ENCODE peak calls at places on chromosomes 7 and 10, in four cellular contexts. P, L, W and I are unnamed samples.

GRCh38 chr10:26571655-26572054 is 125.8 kb upstream of the PDSS1 start:
- DNase-seq in L (peak; percentile 23), P (no peak), W (no peak), I (no peak)

GRCh38 chr10:34666008-34666700 is 148.9 kb downstream of the PARD3 start:
- DNase-seq in P (no peak), W (peak; percentile 45), L (no peak), I (peak; percentile 47)

GRCh38 chr7:56092789-56093531 is at the start of gene PHKG1:
- DNase-seq in P (peak; percentile 36), L (peak; percentile 33), W (peak; percentile 34), I (peak; percentile 60)

GRCh38 chr7:26376208-26376917 is 84.7 kb downstream of the SNX10 start:
- DNase-seq in W (no peak), L (peak; percentile 23), P (peak; percentile 86), I (peak; percentile 70)

GRCh38 chr10:28492093-28492492 is 40.8 kb upstream of the WAC start:
- DNase-seq in W (no peak), P (no peak), L (no peak), I (no peak)

GRCh38 chr10:52314007-52314821 is at the start of gene DKK1:
- DNase-seq in P (peak; percentile 88), L (peak; percentile 91), W (no peak), I (peak; percentile 90)

GRCh38 chr10:129466703-129467345 is at the start of gene MGMT:
- DNase-seq in P (peak; percentile 97), L (peak; percentile 62), W (peak; percentile 84), I (no peak)

GRCh38 chr10:124296121-124296812 is 122.5 kb downstream of the OAT start:
- DNase-seq in W (no peak), P (peak; percentile 44), L (no peak), I (no peak)

GRCh38 chr10:100357073-100357858 is 10.2 kb downstream of the SCD start:
- DNase-seq in W (no peak), L (no peak), P (no peak), I (no peak)

GRCh38 chr10:121974019-121974534 is 940 bp downstream of the NSMCE4A start:
- DNase-seq in W (no peak), L (no peak), P (no peak), I (no peak)

GRCh38 chr7:98826811-98827231 is 43.0 kb downstream of the TMEM130 start:
- DNase-seq in W (no peak), L (no peak), P (peak; percentile 20), I (no peak)

GRCh38 chr10:35336921-35337741 is 822 bp downstream of the CCNY start:
- DNase-seq in L (peak; percentile 16), P (peak; percentile 57), W (no peak), I (peak; percentile 36)

GRCh38 chr10:97759157-97759980 is 12.4 kb downstream of the SFRP5 start:
- DNase-seq in P (peak; percentile 90), L (peak; percentile 79), W (peak; percentile 63), I (peak; percentile 87)

GRCh38 chr7:158614695-158615094 is 27.1 kb upstream of the PTPRN2 start:
- DNase-seq in L (no peak), W (no peak), P (no peak), I (no peak)

GRCh38 chr10:117972168-117972822 is 74.4 kb downstream of the RAB11FIP2 start:
- DNase-seq in L (no peak), W (no peak), P (no peak), I (no peak)

GRCh38 chr7:32587431-32587948 is 92.2 kb downstream of the AVL9 start:
- DNase-seq in P (no peak), L (peak; percentile 76), W (no peak), I (no peak)
- TF ChIP-seq ELF4 in P (no peak), L (no peak), W (no peak), I (no peak)

GRCh38 chr10:68828833-68829232 is 1.5 kb downstream of the STOX1 start:
- DNase-seq in L (no peak), P (no peak), W (no peak), I (no peak)

GRCh38 chr10:68831961-68832455 is 4.7 kb downstream of the STOX1 start:
- DNase-seq in W (no peak), L (no peak), P (no peak), I (no peak)

GRCh38 chr10:68829952-68830351 is 2.6 kb downstream of the STOX1 start:
- DNase-seq in L (no peak), P (no peak), W (no peak), I (no peak)

GRCh38 chr10:68829494-68829893 is 2.2 kb downstream of the STOX1 start:
- DNase-seq in W (no peak), L (no peak), P (no peak), I (no peak)

DNA sequence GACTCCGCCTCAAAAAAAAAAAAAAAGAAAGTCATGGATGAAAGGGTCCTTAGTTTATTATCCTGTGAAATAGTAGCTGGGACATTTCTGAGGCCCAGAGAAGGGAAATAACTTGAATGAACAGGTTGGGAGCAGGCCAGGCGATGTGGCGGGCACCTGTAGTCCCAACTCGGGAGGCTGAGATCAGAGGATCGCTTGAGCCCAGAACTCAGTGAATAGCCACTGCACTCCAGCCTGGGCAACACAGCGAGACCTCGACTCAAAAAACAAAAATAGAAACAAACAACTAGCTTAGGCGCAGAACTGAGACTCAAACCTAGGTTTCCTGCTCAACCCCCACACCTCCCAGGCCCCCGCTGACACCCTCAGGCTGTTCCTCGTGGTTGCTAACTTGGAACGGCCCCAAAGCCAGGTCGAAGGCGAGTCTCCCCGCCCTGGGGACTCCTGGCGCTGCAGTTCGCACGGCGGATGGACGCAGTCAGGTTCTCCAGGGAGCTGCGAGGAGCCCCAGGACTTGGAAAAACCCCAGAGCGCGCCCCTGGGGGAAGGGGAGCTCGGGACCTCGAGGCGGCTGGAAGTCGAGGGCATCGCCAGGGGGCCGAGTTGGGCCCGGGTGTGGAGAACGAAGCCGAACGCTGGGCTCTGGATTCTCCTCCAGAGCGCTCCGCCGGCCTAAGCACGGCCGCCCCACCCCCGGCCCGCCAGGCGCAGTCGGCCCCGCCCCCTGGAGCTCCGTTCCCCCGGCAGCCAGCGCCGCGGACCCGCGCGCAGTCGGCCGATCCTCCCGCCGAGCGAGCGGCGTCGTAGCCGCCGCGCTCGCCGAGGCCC is at the start of gene STOX1:
- DNase-seq in L (peak; percentile 43), P (peak; percentile 68), W (peak; percentile 92), I (peak; percentile 81)
- TF ChIP-seq ELF4 in L (no peak), P (peak; percentile 40), W (no peak), I (no peak)

GRCh38 chr7:47811632-47812380 is 136.5 kb downstream of the PKD1L1 start:
- DNase-seq in L (no peak), W (no peak), P (no peak), I (no peak)
- TF ChIP-seq ELF4 in L (no peak), W (no peak), P (no peak), I (no peak)

GRCh38 chr10:48554246-48554645 is 50.6 kb downstream of the ARHGAP22 start:
- DNase-seq in P (no peak), W (no peak), L (no peak), I (no peak)
- TF ChIP-seq ELF4 in P (no peak), W (no peak), L (no peak), I (no peak)

GRCh38 chr10:77886795-77887355 is 39.7 kb downstream of the DLG5 start:
- DNase-seq in L (no peak), P (no peak), W (no peak), I (no peak)
- TF ChIP-seq ELF4 in L (no peak), P (no peak), W (no peak), I (no peak)

DNA sequence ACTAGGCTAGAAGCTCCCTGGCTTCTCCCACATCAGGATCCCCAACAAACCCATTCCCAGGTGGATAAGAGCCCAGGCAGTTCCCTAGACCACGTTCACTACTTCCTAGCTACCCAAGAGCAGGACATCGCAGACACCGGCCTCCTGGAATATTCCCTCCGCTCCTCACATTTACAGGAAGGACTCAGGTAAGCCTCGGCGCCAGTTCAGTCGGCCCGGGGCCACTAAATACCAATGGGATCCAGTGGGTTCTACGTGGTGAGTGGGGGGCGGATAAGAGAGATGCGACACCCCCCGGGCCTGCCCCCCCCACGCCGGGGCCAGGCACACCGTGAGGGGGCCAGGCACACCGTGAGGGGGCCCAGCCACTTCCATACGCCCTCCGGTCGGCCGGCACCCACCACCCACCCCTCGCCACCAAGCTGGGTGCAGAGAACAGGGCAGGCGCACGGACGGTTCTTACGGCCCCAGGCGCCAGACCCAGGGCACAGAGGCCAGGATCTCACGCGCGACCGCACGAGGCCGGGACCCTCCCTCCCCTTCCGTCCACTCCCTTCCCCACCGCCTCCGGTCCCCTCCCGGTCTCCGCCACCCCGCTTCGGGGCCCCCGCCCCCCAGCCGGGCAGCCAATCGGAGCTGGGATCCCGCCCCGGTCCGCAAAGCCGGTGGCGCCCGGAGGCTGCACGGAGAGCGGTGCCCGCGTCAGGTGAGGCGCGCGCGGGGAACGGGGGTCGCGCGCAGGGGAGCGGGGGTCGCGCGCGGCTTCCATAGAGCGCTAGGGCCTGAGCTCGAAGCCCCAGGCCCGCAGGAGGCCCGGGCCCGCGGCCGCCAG is at the start of gene BLVRA:
- DNase-seq in P (peak; percentile 73), W (peak; percentile 98), L (peak; percentile 37), I (peak; percentile 64)
- TF ChIP-seq ELF4 in P (peak; percentile 57), W (no peak), L (no peak), I (no peak)